ENCODE peak calls at places on chromosomes 7 and 10, in seven cellular contexts. R is esophagus squamous epithelium, U is H54, C is spleen, W is transverse colon, E is Peyer's patch, N is NB4. O is an unnamed sample.

GRCh38 chr10:48549236-48549635 is 55.6 kb downstream of the ARHGAP22 start:
- DNase-seq in R (no peak), U (no peak), C (no peak), W (no peak), E (no peak), N (no peak), O (no peak)

GRCh38 chr10:114613237-114613979 is 44.7 kb downstream of the ABLIM1 start:
- DNase-seq in R (no peak), U (no peak), C (no peak), W (peak), E (peak), N (no peak), O (no peak)

GRCh38 chr10:94107191-94107590 is 113.5 kb downstream of the PLCE1 start:
- DNase-seq in R (no peak), U (no peak), C (no peak), W (no peak), E (no peak), N (no peak), O (no peak)

GRCh38 chr10:132233501-132234075 is 46.8 kb downstream of the DPYSL4 start:
- DNase-seq in R (no peak), U (no peak), C (no peak), W (no peak), E (no peak), N (no peak), O (no peak)

GRCh38 chr7:112945046-112945445 is 141.6 kb downstream of the GPR85 start:
- DNase-seq in R (no peak), U (no peak), C (no peak), W (no peak), E (no peak), N (no peak), O (no peak)

GRCh38 chr10:62050627-62050924 is 149.1 kb downstream of the ARID5B start:
- DNase-seq in R (no peak), U (no peak), C (no peak), W (no peak), E (no peak), N (no peak), O (no peak)

GRCh38 chr7:111987115-111987826 is 218.9 kb downstream of the DOCK4 start:
- DNase-seq in R (no peak), U (no peak), C (no peak), W (no peak), E (no peak), N (peak), O (no peak)

GRCh38 chr10:121080324-121080807 is 229.2 kb downstream of the WDR11 start:
- DNase-seq in R (no peak), U (no peak), C (no peak), W (peak), E (peak), N (peak), O (peak)

GRCh38 chr10:1688531-1688930 is 48.8 kb downstream of the ADARB2 start:
- DNase-seq in R (no peak), U (no peak), C (no peak), W (no peak), E (no peak), N (no peak), O (no peak)

GRCh38 chr10:87504307-87504666 is 406 bp upstream of the MINPP1 start:
- DNase-seq in R (no peak), U (no peak), C (no peak), W (no peak), E (no peak), N (no peak), O (no peak)

GRCh38 chr7:4167385-4167910 is 514.6 kb upstream of the FOXK1 start:
- DNase-seq in R (no peak), U (peak), C (no peak), W (no peak), E (no peak), N (no peak), O (no peak)

GRCh38 chr7:68224041-68224534 is 1227.5 kb downstream of the TYW1 start:
- DNase-seq in R (no peak), U (no peak), C (no peak), W (no peak), E (no peak), N (no peak), O (no peak)

GRCh38 chr10:1400129-1400865 is 337.0 kb downstream of the ADARB2 start:
- DNase-seq in R (no peak), U (no peak), C (no peak), W (no peak), E (peak), N (no peak), O (no peak)

DNA sequence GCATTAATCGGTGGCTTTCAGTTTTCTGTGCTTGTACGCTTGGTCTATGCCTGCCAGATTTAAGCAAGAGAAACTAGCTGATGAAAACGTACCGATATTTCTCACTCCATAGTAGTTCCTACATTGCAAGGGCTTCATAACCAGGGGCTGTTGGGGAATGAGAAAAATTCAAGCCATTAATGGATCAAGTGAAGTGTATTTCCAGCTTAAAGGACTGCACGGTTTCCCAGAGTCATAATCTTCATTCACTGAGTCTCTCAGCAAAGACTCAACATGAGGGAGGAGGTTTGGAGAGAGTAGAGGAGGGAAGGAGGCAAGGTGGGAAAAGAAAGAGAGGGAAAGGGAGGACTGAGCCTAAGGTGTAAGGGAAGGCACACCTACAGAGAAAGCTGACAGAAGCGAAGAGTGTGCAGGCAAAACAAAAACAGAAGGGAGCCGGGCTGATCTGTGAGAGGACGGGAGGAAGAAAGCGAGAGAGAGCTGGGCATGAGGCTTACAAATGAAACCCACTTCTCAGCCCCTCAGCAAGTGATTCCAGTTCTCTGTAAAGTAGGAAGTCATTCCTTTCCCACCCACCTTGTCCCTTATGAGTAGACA is 622 bp downstream of the GIMAP2 start:
- DNase-seq in R (no peak), U (no peak), C (no peak), W (no peak), E (no peak), N (peak), O (no peak)
- TF ChIP-seq POLR2A in R (no peak), U (no peak), C (no peak), W (no peak), E (no peak), N (no peak), O (no peak)

GRCh38 chr10:97779492-97779891 is 7.7 kb upstream of the SFRP5 start:
- DNase-seq in R (no peak), U (no peak), C (no peak), W (no peak), E (no peak), N (no peak), O (no peak)
- TF ChIP-seq POLR2A in R (no peak), U (no peak), C (no peak), W (no peak), E (no peak), N (no peak), O (no peak)

GRCh38 chr7:19400771-19401254 is 255.6 kb upstream of the FERD3L start:
- DNase-seq in R (no peak), U (no peak), C (no peak), W (no peak), E (no peak), N (no peak), O (no peak)
- TF ChIP-seq POLR2A in R (no peak), U (no peak), C (no peak), W (no peak), E (no peak), N (no peak), O (no peak)

GRCh38 chr7:151834281-151835035 is 42.5 kb downstream of the PRKAG2 start:
- DNase-seq in R (no peak), U (no peak), C (no peak), W (no peak), E (no peak), N (no peak), O (no peak)
- TF ChIP-seq POLR2A in R (no peak), U (no peak), C (no peak), W (no peak), E (no peak), N (no peak), O (no peak)

DNA sequence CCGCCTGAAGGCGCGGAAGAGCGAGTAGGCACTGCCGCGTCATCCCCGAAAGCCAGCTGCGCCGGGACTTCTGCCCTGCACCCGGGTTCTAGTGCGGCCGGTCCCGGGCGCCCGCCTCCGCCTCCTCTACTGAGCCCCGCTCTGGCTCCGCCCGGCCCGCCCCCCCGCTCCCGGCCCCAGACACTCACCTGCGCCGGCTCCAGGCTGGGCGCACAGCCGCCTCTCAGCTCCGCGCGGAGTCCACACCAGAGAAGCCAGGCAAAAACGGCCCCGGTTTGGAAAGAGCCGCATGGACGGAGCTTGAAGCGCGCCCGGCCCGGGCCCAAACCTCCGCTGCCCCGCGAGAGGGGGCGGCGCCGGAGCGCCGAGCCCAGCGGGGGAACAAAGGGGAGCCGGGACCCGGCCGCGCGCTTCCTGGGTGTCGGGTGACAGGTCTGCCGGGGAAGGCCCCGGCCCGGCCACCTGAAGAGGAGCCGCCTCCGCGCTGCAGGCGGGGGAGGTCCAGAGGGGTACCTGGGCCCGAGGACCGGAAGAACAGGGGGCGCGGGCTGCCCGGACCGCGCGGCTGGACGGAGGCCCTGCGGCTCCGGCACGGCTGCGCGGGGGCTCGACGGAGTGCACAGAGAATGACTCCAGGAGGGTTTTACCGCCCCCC is 168.2 kb downstream of the NRF1 start:
- DNase-seq in R (no peak), U (peak), C (peak), W (peak), E (peak), N (no peak), O (no peak)
- TF ChIP-seq POLR2A in R (no peak), U (peak), C (no peak), W (peak), E (peak), N (peak), O (no peak)

DNA sequence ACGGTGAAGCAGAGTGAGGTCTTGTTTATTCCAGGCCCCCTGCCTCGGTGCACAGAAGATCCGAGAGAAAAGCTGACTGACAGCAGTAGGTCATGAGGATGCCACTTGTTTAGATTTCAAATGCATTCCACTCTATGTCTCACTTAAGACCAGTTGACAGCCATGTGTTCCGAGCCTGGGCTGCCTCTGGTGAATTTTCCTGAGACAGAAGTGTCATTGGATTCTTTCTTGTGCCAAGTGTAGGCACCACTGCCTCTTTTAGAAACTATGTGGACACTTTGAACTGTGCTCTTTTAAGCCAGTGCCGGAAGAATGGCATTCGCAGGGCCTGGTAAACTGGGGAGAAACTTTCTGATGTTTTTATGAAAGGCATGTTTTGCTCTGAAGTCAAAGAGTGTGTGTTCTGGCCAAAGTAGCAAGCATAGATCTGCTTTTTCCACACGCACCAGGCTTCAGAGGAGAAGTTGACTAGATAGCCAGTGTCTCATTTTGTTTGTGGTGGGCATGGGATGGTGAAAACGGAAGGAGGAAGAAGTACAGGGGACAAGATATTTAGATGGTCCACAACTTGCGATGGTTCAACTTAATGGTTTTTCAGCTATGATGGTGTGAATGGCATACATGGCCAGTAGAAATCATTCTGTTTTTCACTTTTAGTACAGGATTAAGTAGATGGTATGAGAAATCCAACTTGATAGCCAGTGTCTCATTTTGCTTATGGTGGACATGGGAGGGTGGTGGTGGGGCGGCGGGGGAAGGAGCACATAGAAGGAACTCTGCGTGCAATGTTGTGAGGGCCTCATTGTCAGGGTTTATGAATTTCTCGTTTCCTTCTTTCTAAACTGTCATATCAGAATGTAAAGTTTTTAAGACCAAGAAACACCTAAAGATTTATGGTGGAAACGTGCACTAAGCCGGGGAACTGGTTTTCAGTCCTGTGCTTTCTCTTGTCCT is 41.5 kb downstream of the CYP17A1 start:
- DNase-seq in R (no peak), U (no peak), C (no peak), W (no peak), E (no peak), N (peak), O (no peak)
- TF ChIP-seq POLR2A in R (no peak), U (no peak), C (no peak), W (no peak), E (no peak), N (no peak), O (no peak)

GRCh38 chr7:155299539-155300202 is 2.0 kb downstream of the INSIG1 start:
- DNase-seq in R (no peak), U (no peak), C (no peak), W (no peak), E (no peak), N (peak), O (no peak)

GRCh38 chr7:155298288-155298833 is 683 bp downstream of the INSIG1 start:
- DNase-seq in R (no peak), U (no peak), C (no peak), W (no peak), E (no peak), N (peak), O (no peak)

GRCh38 chr7:155297517-155298287 is at the start of gene INSIG1:
- DNase-seq in R (peak), U (peak), C (peak), W (peak), E (peak), N (peak), O (peak)

GRCh38 chr7:155300641-155301452 is 3.2 kb downstream of the INSIG1 start:
- DNase-seq in R (no peak), U (no peak), C (no peak), W (no peak), E (no peak), N (no peak), O (no peak)

DNA sequence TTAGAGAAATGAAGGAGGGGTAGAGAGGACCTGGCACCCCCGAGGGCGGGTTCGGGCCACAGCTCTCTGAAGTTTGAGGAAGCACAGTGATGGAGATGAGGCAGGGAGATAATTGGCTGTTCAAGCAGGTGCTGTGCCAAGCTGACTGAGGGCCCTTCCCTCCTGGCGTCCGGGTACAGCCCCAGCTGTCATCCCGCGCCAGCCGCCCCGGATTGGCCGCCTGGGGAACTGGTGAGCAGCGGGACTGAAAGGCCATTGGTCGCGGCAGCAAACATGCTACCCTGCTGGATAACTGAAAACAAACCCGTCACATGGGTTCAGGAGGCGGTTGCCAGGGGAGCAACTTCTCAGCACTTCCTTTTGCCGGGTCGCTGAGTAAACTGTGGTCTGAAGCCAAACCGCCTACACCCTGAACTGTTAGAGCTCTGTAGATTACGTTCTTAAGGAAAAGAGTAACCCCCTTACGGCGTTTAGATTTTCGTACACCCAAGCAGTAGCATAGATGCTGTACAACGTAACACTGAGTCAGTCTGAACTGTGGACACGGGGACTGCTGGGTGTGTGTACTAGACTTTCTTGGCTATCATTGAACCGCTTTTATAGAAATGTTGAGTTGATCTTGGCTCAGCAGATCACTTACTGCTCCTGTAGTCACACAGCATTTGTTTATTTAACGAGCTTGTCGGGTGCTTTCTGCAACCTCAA is 1.3 kb downstream of the INSIG1 start:
- DNase-seq in R (peak), U (peak), C (peak), W (peak), E (peak), N (peak), O (peak)
- TF ChIP-seq POLR2A in R (no peak), U (peak), C (peak), W (peak), E (peak), N (peak), O (peak)